ENCODE peak calls at places on chromosomes 5 and 9, in ten cellular contexts. I is HCT116, G is gastrocnemius medialis, E is A549, P is heart left ventricle, U is K562, Q is right lobe of liver, R is HepG2, N is body of pancreas, W is GM12878. Z is an unnamed sample.
A peak's percentile ranks its signal among the peaks of the same experiment; 100 is the strongest.

GRCh38 chr9:101220341-101220740 is 164.5 kb downstream of the BAAT start:
- ATAC-seq in E (no peak), Q (no peak), R (no peak), N (no peak), U (no peak), G (no peak), I (no peak), P (no peak), W (no peak), Z (no peak)

GRCh38 chr5:893137-893506 is 438 bp downstream of the TRIP13 start:
- ATAC-seq in R (peak; percentile 6), N (no peak), E (peak; percentile 7), P (no peak), I (peak; percentile 5), G (no peak), Q (no peak), W (peak; percentile 23), U (peak; percentile 26), Z (peak; percentile 13)

GRCh38 chr9:99873531-99873930 is 32.9 kb upstream of the STX17 start:
- ATAC-seq in R (no peak), P (no peak), W (no peak), G (no peak), I (no peak), N (no peak), Q (no peak), U (no peak), E (no peak), Z (no peak)

GRCh38 chr5:98460536-98460935 is 312.9 kb upstream of the RGMB start:
- ATAC-seq in I (no peak), Q (no peak), E (no peak), P (no peak), W (no peak), R (no peak), U (no peak), N (no peak), G (no peak), Z (no peak)

GRCh38 chr5:136065588-136065987 is 36.8 kb downstream of the TGFBI start:
- ATAC-seq in I (no peak), W (no peak), R (no peak), E (peak; percentile 2), Q (no peak), N (no peak), U (no peak), P (no peak), G (no peak), Z (no peak)

GRCh38 chr9:74773886-74774479 is 113.7 kb downstream of the TRPM6 start:
- ATAC-seq in U (peak; percentile 76), R (peak; percentile 70), G (no peak), Q (peak; percentile 95), E (peak; percentile 37), I (peak; percentile 70), P (peak; percentile 77), W (peak; percentile 72), N (peak; percentile 77), Z (no peak)

GRCh38 chr5:34570721-34571379 is 85.3 kb upstream of the RAI14 start:
- ATAC-seq in Q (peak; percentile 21), G (no peak), I (no peak), U (no peak), E (no peak), R (no peak), N (no peak), W (no peak), P (peak; percentile 7), Z (peak; percentile 28)

GRCh38 chr9:137836831-137837241 is 40.7 kb upstream of the CACNA1B start:
- ATAC-seq in I (peak; percentile 41), P (no peak), N (no peak), G (no peak), W (peak; percentile 23), Q (no peak), E (peak; percentile 45), U (peak; percentile 37), R (peak; percentile 54), Z (no peak)

GRCh38 chr5:157594675-157595074 is 19.1 kb upstream of the ADAM19 start:
- ATAC-seq in R (no peak), W (no peak), P (no peak), Q (no peak), I (no peak), N (no peak), G (no peak), E (no peak), U (no peak), Z (no peak)

GRCh38 chr9:108919517-108919916 is 14.4 kb downstream of the ELP1 start:
- ATAC-seq in N (no peak), P (no peak), Q (peak; percentile 99), W (no peak), G (no peak), E (no peak), R (peak; percentile 90), U (no peak), I (no peak), Z (no peak)

GRCh38 chr5:119529811-119530210 is 77.5 kb downstream of the HSD17B4 start:
- ATAC-seq in R (no peak), Q (no peak), E (no peak), W (no peak), N (no peak), U (no peak), G (no peak), P (no peak), I (no peak), Z (no peak)

GRCh38 chr9:2837915-2838314 is 6.0 kb downstream of the PUM3 start:
- ATAC-seq in U (no peak), P (peak; percentile 58), E (peak; percentile 47), G (no peak), I (no peak), Q (peak; percentile 46), W (peak; percentile 43), N (no peak), R (no peak), Z (no peak)

DNA sequence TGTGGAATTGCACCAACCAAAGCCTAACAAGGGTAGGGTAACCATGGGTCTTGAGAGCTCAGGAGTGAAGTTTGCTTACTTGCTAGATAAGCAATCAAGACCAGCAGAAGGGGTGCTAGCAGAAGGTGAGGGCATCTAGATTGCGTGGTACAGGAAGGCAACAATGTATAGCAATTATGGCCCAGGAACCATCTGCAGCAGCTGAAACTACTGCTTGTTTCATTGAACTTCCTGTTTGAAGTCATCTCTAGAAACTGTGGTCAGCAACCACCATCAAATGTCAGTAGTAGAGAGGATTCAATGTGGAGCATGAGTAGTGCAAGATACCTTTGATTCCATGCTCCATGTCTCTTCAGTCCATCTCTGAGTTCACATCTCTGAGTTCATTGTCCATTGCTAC is 462.1 kb upstream of the GRAMD2B start:
- ATAC-seq in I (no peak), G (no peak), P (no peak), E (no peak), R (no peak), Q (no peak), W (peak; percentile 86), N (no peak), U (no peak), Z (no peak)
- H3K27ac ChIP-seq in I (no peak overlapping the region), G (no peak overlapping the region), P (no peak overlapping the region), E (no peak overlapping the region), R (no peak overlapping the region), Q (no peak overlapping the region), W (no peak overlapping the region), N (no peak overlapping the region), U (no peak overlapping the region), Z (no peak overlapping the region)

GRCh38 chr9:68791169-68791568 is 86.1 kb downstream of the PIP5K1B start:
- ATAC-seq in R (no peak), I (no peak), P (no peak), Q (no peak), W (no peak), E (no peak), N (no peak), U (no peak), G (no peak), Z (no peak)

GRCh38 chr9:68781866-68782265 is 76.8 kb downstream of the PIP5K1B start:
- ATAC-seq in P (no peak), N (no peak), U (no peak), G (no peak), W (no peak), I (no peak), R (no peak), E (no peak), Q (no peak), Z (no peak)

GRCh38 chr9:68782546-68782945 is 77.5 kb downstream of the PIP5K1B start:
- ATAC-seq in U (no peak), E (no peak), N (no peak), Q (no peak), W (no peak), I (no peak), R (no peak), G (no peak), P (no peak), Z (no peak)

GRCh38 chr9:68780735-68781134 is 75.7 kb downstream of the PIP5K1B start:
- ATAC-seq in R (peak; percentile 39), N (no peak), P (no peak), Q (peak; percentile 4), E (no peak), U (peak; percentile 23), G (no peak), I (no peak), W (peak; percentile 7), Z (no peak)

GRCh38 chr9:68785965-68786364 is 80.9 kb downstream of the PIP5K1B start:
- ATAC-seq in E (no peak), R (no peak), N (no peak), G (no peak), I (no peak), P (no peak), W (no peak), Q (no peak), U (no peak), Z (no peak)
- TF ChIP-seq POLR2A in E (no peak), R (no peak), N (no peak), G (no peak), I (no peak), P (no peak), W (no peak), Q (no peak), U (no peak), Z (no peak)

GRCh38 chr5:68648944-68649874 is 433.7 kb downstream of the PIK3R1 start:
- ATAC-seq in U (no peak), G (no peak), P (no peak), Q (peak; percentile 83), E (no peak), N (no peak), W (no peak), R (no peak), I (no peak), Z (no peak)
- H3K27ac ChIP-seq in U (no peak overlapping the region), G (no peak overlapping the region), P (no peak overlapping the region), Q (peak overlapping the region; percentile 69), E (no peak overlapping the region), N (no peak overlapping the region), W (no peak overlapping the region), R (no peak overlapping the region), I (no peak overlapping the region), Z (no peak overlapping the region)

DNA sequence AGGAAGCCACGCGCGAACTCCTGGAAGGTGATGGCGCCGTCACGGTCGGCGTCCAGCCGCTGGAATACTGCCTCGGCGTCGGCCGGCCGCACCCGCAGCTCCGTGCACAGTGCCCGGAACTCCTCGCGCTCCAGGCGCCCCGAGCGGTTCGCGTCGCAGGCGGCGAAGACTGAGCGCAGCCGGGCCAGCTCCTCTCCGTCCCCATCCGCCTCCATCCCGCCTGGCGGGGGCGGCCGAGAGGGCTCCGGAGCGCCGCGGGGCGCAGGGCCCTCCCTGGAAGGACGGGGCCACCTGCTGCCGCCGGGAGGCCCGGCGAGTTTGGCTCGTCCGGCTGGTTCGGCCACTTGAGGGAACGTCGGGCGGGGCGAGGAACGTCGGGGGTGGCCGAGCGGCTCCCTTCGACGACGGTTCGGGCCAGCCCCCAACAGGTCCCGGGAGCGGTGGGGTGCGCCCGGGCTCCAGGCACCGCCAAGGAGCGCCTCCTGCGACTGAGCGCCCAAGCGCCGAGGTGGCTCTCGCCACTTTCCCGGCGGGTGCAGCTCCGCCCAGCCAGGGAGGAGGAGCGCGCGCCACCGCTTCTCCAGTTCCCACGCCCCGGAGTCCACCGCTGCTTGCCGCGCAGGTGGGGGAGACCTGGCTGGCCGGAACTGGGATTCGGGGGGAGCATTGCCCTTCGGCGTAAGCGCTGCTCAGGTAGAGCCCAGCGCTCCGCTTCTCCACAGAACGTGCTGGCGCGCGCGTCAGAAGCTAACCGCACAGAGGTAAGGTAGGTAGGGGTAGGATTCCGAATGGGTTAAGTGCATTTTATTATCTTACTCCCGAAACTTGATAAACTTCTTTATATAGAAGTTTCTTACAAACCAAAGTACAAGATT is at the start of gene RASEF:
- ATAC-seq in W (no peak), G (no peak), P (peak; percentile 30), U (no peak), Q (peak; percentile 86), I (no peak), E (peak; percentile 86), R (no peak), N (peak; percentile 70), Z (no peak)
- TF ChIP-seq POLR2A in W (no peak), G (no peak), P (no peak), U (no peak), Q (peak; percentile 69), I (no peak), E (peak; percentile 84), R (no peak), N (peak; percentile 98), Z (no peak)

Z was measured in gastroesophageal sphincter.